ENCODE peak calls at places on chromosomes 5 and 9, in seven cellular contexts. R, T, P, B, H, I and D are unnamed samples.

GRCh38 chr5:57816108-57816507 is 333.5 kb upstream of the ACTBL2 start:
- DNase-seq in R (no peak), T (peak), P (no peak), B (peak), H (peak), I (no peak), D (no peak)

GRCh38 chr9:129005336-129005997 is 22.7 kb downstream of the SH3GLB2 start:
- DNase-seq in R (no peak), T (no peak), P (no peak), B (no peak), H (no peak), I (no peak), D (no peak)

GRCh38 chr5:160398806-160399205 is 1.0 kb downstream of the FAM200C start:
- DNase-seq in R (no peak), T (no peak), P (no peak), B (peak), H (no peak), I (no peak), D (no peak)

GRCh38 chr9:19085295-19085694 is 17.4 kb downstream of the HAUS6 start:
- DNase-seq in R (no peak), T (peak), P (no peak), B (no peak), H (peak), I (no peak), D (no peak)

GRCh38 chr9:132849168-132849831 is 28.8 kb downstream of the AK8 start:
- DNase-seq in R (no peak), T (no peak), P (no peak), B (no peak), H (peak), I (no peak), D (no peak)

GRCh38 chr5:158699336-158699735 is 400.4 kb downstream of the EBF1 start:
- DNase-seq in R (no peak), T (no peak), P (no peak), B (no peak), H (peak), I (no peak), D (no peak)

GRCh38 chr5:145906401-145906800 is 30.0 kb upstream of the SH3RF2 start:
- DNase-seq in R (no peak), T (no peak), P (no peak), B (no peak), H (peak), I (no peak), D (no peak)

GRCh38 chr5:13919087-13919486 is 25.4 kb downstream of the DNAH5 start:
- DNase-seq in R (no peak), T (no peak), P (no peak), B (no peak), H (no peak), I (no peak), D (no peak)

GRCh38 chr9:82570226-82570625 is 492.7 kb downstream of the RASEF start:
- DNase-seq in R (no peak), T (peak), P (no peak), B (no peak), H (peak), I (no peak), D (no peak)

GRCh38 chr5:64273276-64273675 is 107.6 kb downstream of the RNF180 start:
- DNase-seq in R (no peak), T (no peak), P (no peak), B (no peak), H (no peak), I (no peak), D (no peak)

GRCh38 chr5:145110826-145111225 is 724.3 kb downstream of the PRELID2 start:
- DNase-seq in R (no peak), T (no peak), P (no peak), B (peak), H (no peak), I (no peak), D (no peak)

GRCh38 chr5:57825026-57825683 is 342.5 kb upstream of the ACTBL2 start:
- DNase-seq in R (no peak), T (peak), P (no peak), B (peak), H (peak), I (no peak), D (no peak)

GRCh38 chr9:137195525-137196220 is 4.9 kb downstream of the TPRN start:
- DNase-seq in R (no peak), T (no peak), P (no peak), B (no peak), H (no peak), I (no peak), D (no peak)

GRCh38 chr5:143770430-143770829 is 41.5 kb upstream of the HMHB1 start:
- DNase-seq in R (no peak), T (no peak), P (no peak), B (no peak), H (no peak), I (no peak), D (no peak)

GRCh38 chr9:75200892-75201470 is 112.7 kb downstream of the OSTF1 start:
- DNase-seq in R (peak), T (peak), P (no peak), B (peak), H (peak), I (no peak), D (no peak)

GRCh38 chr5:154761062-154761740 is 6.0 kb downstream of the LARP1 start:
- DNase-seq in R (no peak), T (no peak), P (no peak), B (no peak), H (no peak), I (no peak), D (no peak)

GRCh38 chr9:99360026-99360425 is 137.9 kb downstream of the SEC61B start:
- DNase-seq in R (no peak), T (no peak), P (no peak), B (no peak), H (no peak), I (no peak), D (no peak)

GRCh38 chr9:272251-273213 is 57.9 kb downstream of the DOCK8 start:
- DNase-seq in R (no peak), T (no peak), P (no peak), B (no peak), H (no peak), I (no peak), D (no peak)

GRCh38 chr5:136905571-136905970 is 540.2 kb upstream of the TRPC7 start:
- DNase-seq in R (no peak), T (no peak), P (no peak), B (no peak), H (no peak), I (no peak), D (no peak)

GRCh38 chr9:21974230-21974541 is 20.0 kb downstream of the CDKN2A start:
- DNase-seq in R (no peak), T (peak), P (no peak), B (no peak), H (no peak), I (no peak), D (no peak)

GRCh38 chr9:27632254-27632653 is 59.0 kb upstream of the C9orf72 start:
- DNase-seq in R (no peak), T (peak), P (no peak), B (no peak), H (no peak), I (no peak), D (no peak)

GRCh38 chr5:147073098-147073497 is 161.7 kb upstream of the STK32A start:
- DNase-seq in R (no peak), T (no peak), P (no peak), B (no peak), H (no peak), I (no peak), D (no peak)

GRCh38 chr5:38601133-38601842 is 44.8 kb upstream of the LIFR start:
- DNase-seq in R (no peak), T (no peak), P (no peak), B (no peak), H (no peak), I (no peak), D (no peak)

GRCh38 chr5:150538007-150538917 is 30.3 kb downstream of the NDST1 start:
- DNase-seq in R (no peak), T (no peak), P (no peak), B (peak), H (peak), I (peak), D (no peak)

GRCh38 chr9:121700831-121701419 is 49.5 kb downstream of the DAB2IP start:
- DNase-seq in R (no peak), T (no peak), P (no peak), B (no peak), H (peak), I (no peak), D (no peak)

GRCh38 chr9:107927276-107927675 is 437.7 kb upstream of the KLF4 start:
- DNase-seq in R (no peak), T (no peak), P (no peak), B (no peak), H (peak), I (no peak), D (no peak)

GRCh38 chr9:89668216-89668867 is 63.5 kb downstream of the GADD45G start:
- DNase-seq in R (no peak), T (no peak), P (no peak), B (no peak), H (no peak), I (no peak), D (no peak)
- TF ChIP-seq CTCF in R (no peak), T (no peak), P (no peak), B (no peak), H (no peak), I (no peak), D (no peak)

GRCh38 chr5:73719616-73720015 is 93.6 kb downstream of the ARHGEF28 start:
- DNase-seq in R (no peak), T (no peak), P (no peak), B (no peak), H (no peak), I (no peak), D (no peak)

GRCh38 chr5:73716284-73716808 is 90.3 kb downstream of the ARHGEF28 start:
- DNase-seq in R (no peak), T (no peak), P (no peak), B (no peak), H (no peak), I (no peak), D (no peak)

GRCh38 chr5:73722224-73722623 is 96.2 kb downstream of the ARHGEF28 start:
- DNase-seq in R (no peak), T (no peak), P (no peak), B (peak), H (peak), I (no peak), D (no peak)

DNA sequence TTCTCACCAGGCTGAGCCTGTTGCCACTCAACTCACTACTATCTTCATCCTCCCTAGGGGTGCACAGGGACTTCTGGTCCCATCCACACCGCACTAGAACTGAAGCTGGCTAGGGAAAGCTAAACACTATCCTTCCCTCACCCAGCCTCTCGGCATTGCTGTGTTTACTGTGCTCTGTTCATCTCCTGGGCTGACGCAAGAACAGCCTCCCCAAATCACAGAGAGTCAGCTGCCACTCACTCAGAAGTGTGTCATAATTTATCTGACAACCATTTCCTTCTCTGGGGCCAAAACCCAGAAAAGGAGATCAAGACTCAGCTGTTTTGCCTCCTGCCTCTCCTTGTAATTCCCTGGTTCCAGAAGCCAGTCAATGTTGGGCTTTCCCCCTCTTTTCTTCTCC is 92.8 kb downstream of the ARHGEF28 start:
- DNase-seq in R (no peak), T (no peak), P (no peak), B (no peak), H (no peak), I (no peak), D (no peak)
- TF ChIP-seq CTCF in R (no peak), T (no peak), P (no peak), B (no peak), H (no peak), I (no peak), D (no peak)

DNA sequence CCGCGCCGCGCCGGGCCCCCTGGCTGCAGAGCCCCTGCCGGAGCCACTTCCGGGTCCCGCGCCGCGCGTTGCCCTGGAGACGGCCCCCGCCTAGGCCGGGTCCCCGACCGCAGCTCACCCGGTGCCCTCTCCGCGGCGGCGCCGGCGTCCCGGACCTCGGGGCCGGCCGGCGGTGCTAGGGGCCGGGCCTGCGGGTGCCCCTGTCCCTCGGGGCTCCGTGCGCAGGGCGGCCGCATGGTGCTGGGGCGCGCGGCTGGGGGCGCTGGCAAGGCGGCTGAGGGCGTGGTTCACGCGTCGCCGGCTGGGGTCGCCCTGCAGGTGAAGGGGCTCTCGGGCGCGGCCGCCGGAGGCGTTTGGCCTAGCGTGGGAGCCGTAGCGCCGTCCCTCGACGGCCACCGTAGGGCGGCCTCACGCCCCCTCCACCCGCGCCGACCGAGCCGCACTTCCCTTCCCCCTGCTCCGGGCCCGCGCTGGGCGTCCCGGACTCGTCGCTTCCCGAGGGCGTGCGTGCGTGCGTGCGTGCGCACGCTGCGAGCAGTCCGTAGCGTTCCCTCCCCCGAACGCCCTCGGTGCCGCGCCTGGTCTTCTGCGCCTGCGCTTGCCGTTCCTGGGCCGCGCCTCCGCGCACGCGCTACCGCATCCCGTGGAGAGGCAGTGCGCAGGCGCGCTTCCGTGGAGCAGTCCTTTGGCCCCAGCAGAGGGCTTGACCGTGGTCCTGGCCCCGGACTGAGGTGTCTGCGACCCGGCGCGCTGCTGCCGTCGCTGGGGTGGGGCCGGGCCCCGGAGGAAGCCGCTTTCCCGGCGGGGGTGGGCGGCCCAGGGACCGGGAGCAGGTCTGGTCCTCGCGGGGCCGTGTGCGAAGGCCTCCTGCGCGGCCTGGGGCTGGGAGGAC is at the start of gene TMEM250:
- DNase-seq in R (peak), T (peak), P (peak), B (peak), H (peak), I (peak), D (peak)
- TF ChIP-seq CTCF in R (peak), T (peak), P (peak), B (peak), H (no peak), I (no peak), D (peak)

DNA sequence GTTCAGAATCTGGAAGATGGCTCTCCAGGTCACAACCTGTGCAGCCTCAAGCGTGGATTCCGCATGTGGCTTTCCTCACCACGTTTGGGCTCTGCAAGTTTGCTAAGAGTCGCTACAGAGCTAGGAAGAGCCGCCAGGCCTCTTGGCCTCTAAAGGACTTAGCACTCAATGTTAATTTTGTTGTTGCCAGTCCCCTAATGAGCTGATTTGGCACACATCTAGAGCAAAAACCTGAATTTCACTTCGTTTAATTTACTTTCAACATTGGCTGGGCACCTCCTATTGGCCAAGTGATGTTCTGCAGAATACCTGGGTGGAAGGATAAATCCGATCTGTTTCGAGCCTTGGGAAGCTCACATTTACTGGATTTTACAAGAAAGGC is 65.8 kb upstream of the UNC5A start:
- DNase-seq in R (no peak), T (no peak), P (no peak), B (no peak), H (no peak), I (no peak), D (no peak)
- TF ChIP-seq CTCF in R (peak), T (no peak), P (peak), B (peak), H (peak), I (no peak), D (peak)

DNA sequence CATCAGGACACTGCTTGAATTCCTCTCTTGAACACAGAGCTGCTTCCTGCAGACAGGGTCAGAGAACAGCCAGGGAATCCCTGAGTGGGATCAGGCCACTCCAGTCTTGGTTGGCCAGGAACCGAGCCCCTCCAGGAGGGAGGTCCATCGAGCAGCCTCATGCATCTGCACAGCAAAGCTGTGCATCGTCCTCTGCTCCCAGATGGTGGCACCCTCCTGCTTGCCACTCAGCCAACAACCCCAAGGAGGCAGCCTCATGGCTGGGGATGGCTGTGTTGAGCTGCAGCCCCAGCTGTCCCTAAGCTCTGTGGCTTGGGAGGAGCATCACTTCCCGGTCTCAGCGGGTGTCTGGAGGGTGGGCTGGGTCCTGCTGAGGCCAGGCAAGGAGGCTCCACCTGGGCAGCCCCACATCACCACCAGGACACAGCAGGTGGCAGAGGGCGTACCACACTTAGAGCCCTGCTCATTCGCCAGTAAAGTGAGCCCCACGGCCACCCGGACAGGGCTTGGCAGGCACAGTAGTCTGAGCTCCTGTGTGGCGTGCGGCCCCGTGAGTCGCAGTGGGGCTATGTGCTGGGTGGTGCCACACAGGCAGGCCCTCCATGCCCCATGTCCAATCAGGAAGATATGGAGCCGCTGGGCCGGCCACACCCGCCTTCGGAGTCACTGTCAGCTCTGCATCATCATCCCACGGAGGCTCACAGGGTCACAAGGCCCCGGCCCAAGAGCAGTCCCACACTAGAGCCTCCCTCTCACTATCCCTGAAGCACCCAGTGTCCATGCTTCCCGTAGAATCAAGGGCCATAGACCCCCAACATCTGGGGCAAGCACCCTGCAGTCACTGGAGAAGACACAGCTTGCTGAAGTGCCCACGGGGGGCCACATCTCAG is 11.9 kb downstream of the LPCAT1 start:
- DNase-seq in R (no peak), T (peak), P (no peak), B (peak), H (peak), I (peak), D (peak)
- TF ChIP-seq CTCF in R (no peak), T (no peak), P (no peak), B (peak), H (peak), I (no peak), D (peak)